ENCODE peak calls at places on chromosomes 7 and 10, in five cellular contexts. W is gastrocnemius medialis, X is left ventricle myocardium inferior, N is SK-N-SH, G is body of pancreas. D is an unnamed sample.
A peak's percentile ranks its signal among the peaks of the same experiment; 100 is the strongest.

GRCh38 chr7:10974717-10975032 is 1.0 kb downstream of the PHF14 start:
- DNase-seq in W (no peak), X (no peak), N (no peak), G (no peak), D (no peak)

GRCh38 chr7:153886506-153887391 is 165.4 kb upstream of the DPP6 start:
- DNase-seq in W (no peak), X (no peak), N (peak; percentile 73), G (peak; percentile 15), D (no peak)

GRCh38 chr7:116632349-116632748 is 39.6 kb upstream of the MET start:
- DNase-seq in W (no peak), X (no peak), N (no peak), G (no peak), D (no peak)

GRCh38 chr10:96910488-96911395 is 78.6 kb downstream of the LCOR start:
- DNase-seq in W (no peak), X (no peak), N (peak; percentile 56), G (no peak), D (no peak)

GRCh38 chr7:141960687-141961422 is 12.7 kb downstream of the TAS2R38 start:
- DNase-seq in W (no peak), X (no peak), N (no peak), G (no peak), D (no peak)

GRCh38 chr10:93701903-93702277 is 502 bp downstream of the FRA10AC1 start:
- DNase-seq in W (no peak), X (no peak), N (peak; percentile 21), G (no peak), D (peak; percentile 26)

GRCh38 chr10:58755688-58756087 is 243.0 kb downstream of the BICC1 start:
- DNase-seq in W (peak; percentile 60), X (no peak), N (no peak), G (no peak), D (no peak)

GRCh38 chr7:76193881-76194280 is 7.8 kb upstream of the SRRM3 start:
- DNase-seq in W (no peak), X (no peak), N (no peak), G (no peak), D (no peak)

GRCh38 chr7:151080091-151080521 is 503 bp downstream of the FASTK start:
- DNase-seq in W (no peak), X (peak; percentile 23), N (peak; percentile 77), G (no peak), D (no peak)

GRCh38 chr10:101311440-101312067 is 42.4 kb upstream of the BTRC start:
- DNase-seq in W (no peak), X (no peak), N (no peak), G (peak; percentile 36), D (no peak)

GRCh38 chr7:138499340-138499739 is 39.3 kb downstream of the TRIM24 start:
- DNase-seq in W (no peak), X (no peak), N (no peak), G (no peak), D (no peak)

GRCh38 chr7:4074994-4075393 is 607.1 kb upstream of the FOXK1 start:
- DNase-seq in W (no peak), X (no peak), N (no peak), G (no peak), D (no peak)

GRCh38 chr10:71713135-71714040 is 6.2 kb downstream of the C10orf105 start:
- DNase-seq in W (peak; percentile 72), X (peak; percentile 87), N (no peak), G (peak; percentile 59), D (peak; percentile 39)

GRCh38 chr7:42932861-42933591 is 850 bp downstream of the MRPL32 start:
- DNase-seq in W (no peak), X (no peak), N (peak; percentile 44), G (no peak), D (no peak)

GRCh38 chr10:4825456-4825867 is 545 bp upstream of the AKR1E2 start:
- DNase-seq in W (no peak), X (no peak), N (no peak), G (no peak), D (no peak)

GRCh38 chr7:44853391-44853790 is 5.5 kb upstream of the H2AZ2 start:
- DNase-seq in W (no peak), X (no peak), N (no peak), G (no peak), D (no peak)

GRCh38 chr7:67105382-67105781 is 108.7 kb downstream of the TYW1 start:
- DNase-seq in W (no peak), X (no peak), N (no peak), G (no peak), D (no peak)

GRCh38 chr10:46028584-46029570 is 1.5 kb downstream of the NCOA4 start:
- DNase-seq in W (no peak), X (no peak), N (peak; percentile 62), G (peak; percentile 65), D (peak; percentile 28)

GRCh38 chr7:44110724-44111635 is 6.8 kb downstream of the AEBP1 start:
- DNase-seq in W (no peak), X (no peak), N (peak; percentile 65), G (no peak), D (no peak)

GRCh38 chr7:85573346-85573745 is 386.5 kb upstream of the SEMA3D start:
- DNase-seq in W (no peak), X (no peak), N (no peak), G (no peak), D (no peak)

GRCh38 chr7:101488826-101489572 is 126.3 kb downstream of the COL26A1 start:
- DNase-seq in W (no peak), X (no peak), N (no peak), G (peak; percentile 22), D (no peak)

GRCh38 chr10:112775347-112775746 is 174.7 kb upstream of the TCF7L2 start:
- DNase-seq in W (no peak), X (no peak), N (no peak), G (no peak), D (no peak)

GRCh38 chr10:29858352-29859267 is 200.8 kb downstream of the JCAD start:
- DNase-seq in W (peak; percentile 89), X (peak; percentile 65), N (peak; percentile 31), G (peak; percentile 69), D (no peak)

GRCh38 chr7:91264083-91264923 is at the start of gene FZD1:
- DNase-seq in W (peak; percentile 96), X (peak; percentile 96), N (peak; percentile 98), G (peak; percentile 97), D (no peak)

GRCh38 chr7:91264924-91265681 is 870 bp downstream of the FZD1 start:
- DNase-seq in W (peak; percentile 19), X (peak; percentile 56), N (peak; percentile 84), G (peak; percentile 55), D (no peak)

GRCh38 chr7:91266067-91266930 is 2.1 kb downstream of the FZD1 start:
- DNase-seq in W (no peak), X (peak; percentile 25), N (peak; percentile 30), G (peak; percentile 25), D (no peak)

GRCh38 chr7:91265693-91266066 is 1.4 kb downstream of the FZD1 start:
- DNase-seq in W (no peak), X (no peak), N (no peak), G (peak; percentile 41), D (no peak)

DNA sequence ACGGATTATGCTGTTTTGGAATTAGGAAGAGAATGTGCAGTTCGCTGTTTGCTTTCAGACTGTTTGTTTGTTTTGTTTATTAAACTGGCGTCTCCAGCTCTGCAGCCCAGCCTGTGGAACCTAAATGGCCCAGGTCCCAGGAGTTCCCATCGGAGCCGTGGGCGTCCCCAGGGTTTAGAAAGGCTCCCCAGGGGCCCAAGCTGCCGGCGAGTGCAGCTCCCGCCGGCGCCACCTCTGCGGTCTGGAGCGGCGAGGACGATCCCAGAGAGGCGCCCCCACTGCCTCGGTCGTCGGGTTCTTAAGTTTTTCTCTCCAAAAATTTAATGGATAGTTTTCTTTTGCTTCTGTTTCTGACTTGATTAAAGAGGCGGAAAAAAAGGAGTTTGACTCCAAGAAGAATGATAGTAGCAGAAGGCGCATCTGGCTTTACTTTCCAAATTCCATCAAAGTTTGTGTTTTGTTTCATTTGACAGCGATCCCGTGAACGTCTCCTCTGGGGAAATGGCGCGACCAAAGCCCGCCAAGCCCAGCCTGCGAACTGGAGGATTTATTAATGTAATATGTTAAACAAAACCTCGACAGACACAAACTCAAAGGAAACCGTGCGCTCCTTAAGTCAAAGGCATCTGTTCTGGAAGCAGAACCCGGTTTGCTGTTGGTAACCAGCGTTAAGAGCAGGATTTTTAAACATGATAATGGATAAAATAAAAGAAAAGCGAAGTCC is 712 bp upstream of the FZD1 start:
- DNase-seq in W (no peak), X (peak; percentile 51), N (peak; percentile 72), G (peak; percentile 48), D (no peak)
- TF ChIP-seq CTCF in W (no peak), X (no peak), N (peak; percentile 30), G (no peak), D (no peak)

GRCh38 chr7:74654811-74655210 is 2.7 kb upstream of the GTF2I start:
- DNase-seq in W (no peak), X (no peak), N (no peak), G (no peak), D (no peak)

GRCh38 chr7:74655785-74656420 is 1.6 kb upstream of the GTF2I start:
- DNase-seq in W (no peak), X (no peak), N (peak; percentile 49), G (no peak), D (no peak)

GRCh38 chr7:74653686-74654181 is 3.8 kb upstream of the GTF2I start:
- DNase-seq in W (no peak), X (no peak), N (no peak), G (no peak), D (no peak)

GRCh38 chr7:74656421-74656910 is 1.1 kb upstream of the GTF2I start:
- DNase-seq in W (peak; percentile 56), X (peak; percentile 60), N (peak; percentile 84), G (peak; percentile 58), D (peak; percentile 62)

DNA sequence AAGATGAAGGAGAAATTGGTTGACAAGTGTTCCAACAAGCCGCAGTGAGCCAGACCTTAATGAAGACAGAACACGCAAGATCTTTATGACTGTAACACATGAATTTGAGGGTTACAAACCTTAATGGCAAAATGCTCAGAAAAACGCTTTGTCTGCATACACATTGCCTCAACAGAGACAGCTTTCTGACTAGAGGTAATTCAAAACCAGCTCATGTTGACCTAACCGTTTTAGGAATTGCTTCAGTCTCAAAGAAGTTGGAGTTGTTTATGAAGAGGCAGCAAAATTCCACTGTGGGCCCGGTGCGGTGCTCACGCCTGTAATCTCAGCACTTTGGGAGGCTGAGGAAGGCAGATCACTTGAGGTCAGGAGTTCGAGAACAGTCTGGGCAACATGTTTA is 2.2 kb upstream of the GTF2I start:
- DNase-seq in W (peak; percentile 34), X (no peak), N (no peak), G (no peak), D (no peak)
- H3K4me3 ChIP-seq in W (no peak overlapping the region), X (peak overlapping the region; percentile 100), N (no peak overlapping the region), G (no peak overlapping the region), D (no peak overlapping the region)

GRCh38 chr7:157500171-157500960 is 163.6 kb downstream of the DNAJB6 start:
- DNase-seq in W (no peak), X (no peak), N (no peak), G (no peak), D (no peak)
- H3K9me3 ChIP-seq in W (no peaks in the 10 kb centered on the region), X (peaks cover 15% of the 10 kb centered on the region), N (no peaks in the 10 kb centered on the region), G (no peaks in the 10 kb centered on the region), D (no peaks in the 10 kb centered on the region)

GRCh38 chr7:73597978-73598782 is 19.8 kb upstream of the TBL2 start:
- DNase-seq in W (no peak), X (no peak), N (no peak), G (no peak), D (no peak)

GRCh38 chr7:73596191-73597065 is 18.0 kb upstream of the TBL2 start:
- DNase-seq in W (no peak), X (no peak), N (no peak), G (no peak), D (no peak)

GRCh38 chr7:73595358-73595757 is 17.0 kb upstream of the TBL2 start:
- DNase-seq in W (no peak), X (no peak), N (no peak), G (no peak), D (no peak)

GRCh38 chr7:73599151-73599882 is 20.9 kb upstream of the TBL2 start:
- DNase-seq in W (no peak), X (no peak), N (no peak), G (no peak), D (no peak)

GRCh38 chr7:73593207-73594045 is 15.0 kb upstream of the TBL2 start:
- DNase-seq in W (no peak), X (no peak), N (no peak), G (no peak), D (no peak)
- TF ChIP-seq CTCF in W (no peak), X (no peak), N (no peak), G (no peak), D (no peak)

D was measured in CD8-positive, alpha-beta T cell.